ENCODE peak calls at places on chromosomes 6 and 20, in six cellular contexts. L, U, X, Q, R and M are unnamed samples.

GRCh38 chr6:139943391-139943790 is 568.9 kb upstream of the CITED2 start:
- DNase-seq in L (no peak), U (peak), X (no peak), Q (peak), R (no peak), M (no peak)

GRCh38 chr6:34981951-34982350 is 92.9 kb downstream of the ANKS1A start:
- DNase-seq in L (no peak), U (no peak), X (no peak), Q (no peak), R (no peak), M (no peak)

GRCh38 chr6:6736753-6737654 is 148.5 kb downstream of the LY86 start:
- DNase-seq in L (peak), U (no peak), X (no peak), Q (no peak), R (peak), M (peak)

GRCh38 chr6:62285612-62286469 is at the start of gene KHDRBS2:
- DNase-seq in L (peak), U (peak), X (peak), Q (no peak), R (peak), M (peak)

GRCh38 chr6:87213364-87213763 is 58.0 kb downstream of the ZNF292 start:
- DNase-seq in L (peak), U (peak), X (no peak), Q (no peak), R (no peak), M (no peak)

GRCh38 chr20:57170343-57170742 is 96.1 kb downstream of the BMP7 start:
- DNase-seq in L (peak), U (no peak), X (no peak), Q (no peak), R (no peak), M (no peak)

GRCh38 chr20:58655328-58656094 is 4.4 kb downstream of the STX16 start:
- DNase-seq in L (no peak), U (no peak), X (no peak), Q (no peak), R (no peak), M (no peak)

GRCh38 chr20:12775041-12775440 is 233.7 kb upstream of the SPTLC3 start:
- DNase-seq in L (no peak), U (no peak), X (no peak), Q (no peak), R (no peak), M (no peak)

GRCh38 chr6:92201618-92202017 is 1217.7 kb downstream of the EPHA7 start:
- DNase-seq in L (no peak), U (no peak), X (no peak), Q (no peak), R (no peak), M (no peak)

GRCh38 chr6:158819213-158819976 is at the start of gene EZR:
- DNase-seq in L (peak), U (peak), X (no peak), Q (no peak), R (peak), M (peak)

GRCh38 chr6:31332637-31333602 is 24.1 kb downstream of the HLA-B start:
- DNase-seq in L (no peak), U (no peak), X (no peak), Q (no peak), R (no peak), M (no peak)

GRCh38 chr20:13262701-13263335 is 41.7 kb downstream of the ISM1 start:
- DNase-seq in L (no peak), U (no peak), X (no peak), Q (no peak), R (no peak), M (no peak)

GRCh38 chr20:36575066-36575743 is 1.8 kb downstream of the TGIF2 start:
- DNase-seq in L (peak), U (peak), X (no peak), Q (peak), R (peak), M (peak)

GRCh38 chr6:139522471-139523220 is 148.2 kb upstream of the CITED2 start:
- DNase-seq in L (no peak), U (no peak), X (no peak), Q (peak), R (no peak), M (no peak)

DNA sequence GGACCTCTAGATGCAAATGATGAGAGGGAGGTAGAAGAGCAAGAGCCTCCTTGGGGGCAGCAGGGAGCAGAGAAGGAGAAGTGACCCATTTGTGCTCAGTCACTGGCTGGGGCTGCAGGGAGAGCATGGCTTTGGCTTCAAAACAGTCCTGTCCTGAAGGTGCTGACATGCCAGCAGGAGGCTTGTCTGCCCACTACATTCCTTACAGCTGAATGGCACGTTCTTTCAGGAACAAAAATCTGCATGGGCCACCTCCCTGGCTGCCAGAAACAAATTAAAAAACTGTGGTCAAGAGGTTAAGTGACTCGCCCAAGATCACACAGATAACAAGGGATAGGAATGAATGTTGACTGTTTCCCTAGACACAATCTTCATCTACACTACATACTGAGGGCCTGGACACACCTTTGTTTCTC is 188.8 kb downstream of the HIVEP2 start:
- DNase-seq in L (no peak), U (peak), X (no peak), Q (no peak), R (no peak), M (no peak)
- TF ChIP-seq CTCF in L (no peak), U (peak), X (no peak), Q (no peak), R (no peak), M (no peak)

GRCh38 chr6:137493218-137494038 is 766 bp downstream of the OLIG3 start:
- DNase-seq in L (peak), U (no peak), X (no peak), Q (no peak), R (no peak), M (peak)
- H3K4me3 ChIP-seq in L (no peak), U (no peak), X (no peak), Q (no peak), R (no peak), M (peak)

DNA sequence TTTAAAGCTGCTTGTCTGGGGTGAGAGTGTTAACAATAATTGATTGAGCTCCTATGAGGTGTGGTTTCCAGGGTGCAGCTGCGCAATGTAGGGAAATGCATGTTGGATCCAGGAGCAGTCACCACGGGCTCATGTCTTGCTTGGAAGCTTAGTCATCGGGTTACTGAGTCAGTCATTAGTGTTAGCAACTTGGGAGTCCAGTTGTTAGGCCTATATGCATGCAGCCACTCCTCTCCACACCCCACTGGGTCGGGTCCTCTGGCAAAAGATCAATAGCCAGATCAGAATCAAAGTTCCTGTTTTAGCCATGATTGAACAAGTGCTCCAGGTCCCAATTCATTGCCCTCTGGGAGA is 271.7 kb upstream of the CHD6 start:
- DNase-seq in L (no peak), U (peak), X (no peak), Q (no peak), R (no peak), M (no peak)
- TF ChIP-seq CTCF in L (no peak), U (no peak), X (no peak), Q (no peak), R (no peak), M (no peak)

DNA sequence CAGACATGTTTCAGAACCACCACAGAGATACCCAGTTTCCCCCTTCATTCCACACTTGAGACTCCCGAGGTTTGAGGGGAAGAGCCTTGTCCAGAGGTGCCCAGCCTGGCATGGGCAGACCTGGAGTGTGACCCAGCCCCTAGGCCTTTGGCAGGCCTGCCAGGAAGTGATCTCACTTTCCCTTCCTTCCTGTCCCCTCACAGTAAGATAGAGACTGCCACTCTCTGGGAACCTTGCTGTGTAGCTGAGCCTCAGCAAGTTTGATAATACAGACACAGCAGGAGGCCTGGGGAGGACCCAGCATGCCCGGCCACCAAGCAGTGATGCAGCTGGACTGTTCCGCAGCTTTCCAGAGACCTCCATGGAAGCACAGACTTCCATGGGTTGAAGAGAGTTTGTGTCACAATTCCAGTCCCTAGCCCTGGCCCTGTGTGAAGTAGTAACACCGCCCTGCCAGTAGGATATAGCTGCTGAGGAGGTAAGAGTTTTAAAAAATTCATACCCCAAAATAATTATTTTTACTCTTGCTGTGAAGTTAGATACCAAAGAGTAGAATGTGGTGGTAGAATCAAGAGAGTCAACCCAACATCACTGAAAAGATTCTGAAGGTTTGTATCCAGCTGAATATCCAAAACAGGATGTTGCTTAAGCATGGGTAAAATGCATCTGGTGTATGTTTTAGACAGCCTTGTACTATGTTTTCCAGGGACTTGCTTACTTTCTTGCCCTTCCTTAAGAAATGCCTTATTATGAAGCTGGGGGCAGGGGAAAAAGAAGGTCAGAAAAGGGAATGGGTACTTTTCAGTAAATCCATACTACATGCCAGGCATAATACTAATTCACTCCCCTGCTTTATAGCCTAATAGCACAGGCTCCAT is 16.3 kb downstream of the PKIG start:
- DNase-seq in L (no peak), U (no peak), X (no peak), Q (no peak), R (peak), M (no peak)
- H3K4me3 ChIP-seq in L (no peak), U (no peak), X (no peak), Q (no peak), R (peak), M (peak)

GRCh38 chr6:33142501-33142900 is 49.8 kb downstream of the COL11A2 start:
- DNase-seq in L (no peak), U (no peak), X (no peak), Q (no peak), R (no peak), M (no peak)

GRCh38 chr6:33144373-33144772 is 47.9 kb downstream of the COL11A2 start:
- DNase-seq in L (peak), U (peak), X (no peak), Q (no peak), R (no peak), M (no peak)

GRCh38 chr6:33140556-33140955 is 51.7 kb downstream of the COL11A2 start:
- DNase-seq in L (no peak), U (no peak), X (no peak), Q (no peak), R (no peak), M (no peak)

GRCh38 chr6:33139596-33140206 is 52.6 kb downstream of the COL11A2 start:
- DNase-seq in L (no peak), U (no peak), X (no peak), Q (no peak), R (no peak), M (no peak)

DNA sequence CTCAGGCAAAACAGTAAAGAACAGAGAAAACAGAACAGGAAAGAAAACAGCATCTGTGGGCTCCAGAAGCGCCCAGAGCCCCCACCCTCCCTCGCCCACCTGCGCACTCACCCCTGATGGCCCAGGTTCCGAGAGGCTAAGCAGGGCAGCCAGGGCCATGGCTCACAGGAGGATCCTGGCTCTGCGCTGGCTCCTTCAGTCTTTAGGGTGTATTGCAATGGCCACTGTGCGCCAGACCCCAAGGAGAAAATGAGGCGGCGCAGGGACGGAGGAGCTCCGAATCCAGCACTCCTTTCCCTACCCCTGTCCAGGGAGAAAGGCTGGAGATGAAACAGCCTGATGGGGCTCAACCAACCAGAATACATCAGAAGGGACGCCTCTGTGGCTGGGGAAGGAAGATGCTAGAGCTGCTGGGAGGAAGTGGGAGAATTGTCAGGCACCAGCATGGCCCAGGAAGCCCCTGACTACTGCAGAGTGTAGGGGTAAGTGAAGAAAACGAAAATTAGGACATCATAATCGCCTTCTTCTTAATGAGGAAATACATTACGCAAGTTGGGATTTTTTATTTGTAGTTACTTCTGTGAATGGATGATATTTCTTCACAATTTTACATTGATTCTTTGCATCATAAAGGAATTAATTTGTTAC is 49.0 kb downstream of the COL11A2 start:
- DNase-seq in L (no peak), U (no peak), X (no peak), Q (no peak), R (no peak), M (no peak)
- TF ChIP-seq CTCF in L (no peak), U (no peak), X (no peak), Q (no peak), R (no peak), M (no peak)

GRCh38 chr20:53656653-53657288 is 63.1 kb upstream of the ZNF217 start:
- DNase-seq in L (no peak), U (peak), X (no peak), Q (peak), R (no peak), M (no peak)

GRCh38 chr20:53652090-53652858 is 58.6 kb upstream of the ZNF217 start:
- DNase-seq in L (peak), U (no peak), X (no peak), Q (no peak), R (no peak), M (no peak)

GRCh38 chr20:53654932-53655674 is 61.5 kb upstream of the ZNF217 start:
- DNase-seq in L (peak), U (no peak), X (no peak), Q (no peak), R (no peak), M (no peak)

GRCh38 chr20:53655909-53656652 is 62.4 kb upstream of the ZNF217 start:
- DNase-seq in L (no peak), U (peak), X (no peak), Q (no peak), R (no peak), M (no peak)

DNA sequence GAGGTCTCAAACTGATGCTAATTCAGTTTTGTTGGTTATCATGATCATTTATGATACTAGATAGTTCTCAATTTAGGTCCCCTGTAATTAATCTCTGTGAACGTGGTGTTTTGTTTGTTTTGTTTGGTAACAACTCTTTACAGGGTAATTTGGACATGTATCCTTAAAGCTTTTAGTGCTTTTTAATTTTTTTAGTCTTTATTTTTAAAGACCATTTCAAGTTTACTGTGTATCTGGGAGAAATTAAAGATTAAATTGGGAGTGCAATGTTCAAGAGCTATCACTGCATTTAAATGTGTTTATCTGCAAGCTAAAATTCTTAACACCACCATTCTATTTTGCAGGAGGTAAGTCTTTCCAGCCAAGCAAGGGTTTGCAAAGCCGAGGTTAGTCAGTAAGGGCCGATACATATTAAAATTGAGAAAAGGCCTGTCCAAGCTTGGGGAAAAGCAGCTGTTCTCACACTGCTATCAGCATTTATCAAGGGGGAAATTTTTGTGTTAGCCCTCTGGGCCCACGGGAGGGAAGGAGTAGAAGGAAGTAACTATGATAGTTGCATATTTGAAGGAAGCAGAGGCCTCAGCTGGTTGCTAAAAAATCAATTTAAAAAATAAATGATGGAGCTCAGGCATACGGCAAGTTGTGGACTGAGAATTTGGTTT is 59.4 kb upstream of the ZNF217 start:
- DNase-seq in L (no peak), U (no peak), X (no peak), Q (no peak), R (no peak), M (no peak)
- H3K4me3 ChIP-seq in L (no peak), U (no peak), X (no peak), Q (no peak), R (no peak), M (no peak)